ENCODE peak calls at places on chromosome 15, in five cellular contexts. W is ovary, E is stomach, N is right lobe of liver, F is HCT116. H is an unnamed sample.

GRCh38 chr15:70252056-70252935 is 154.6 kb upstream of the TLE3 start:
- DNase-seq in E (peak; percentile 64), N (no peak), F (no peak), W (no peak), H (no peak)

GRCh38 chr15:40731034-40731433 is 24.0 kb downstream of the RMDN3 start:
- DNase-seq in E (no peak), N (no peak), F (no peak), W (no peak), H (no peak)

GRCh38 chr15:27092404-27092803 is 121.4 kb downstream of the GABRG3 start:
- DNase-seq in E (no peak), F (no peak), W (no peak), N (no peak), H (no peak)

GRCh38 chr15:39581501-39582285 is 814 bp downstream of the THBS1 start:
- DNase-seq in W (peak; percentile 64), E (peak; percentile 65), F (no peak), N (peak; percentile 82), H (peak; percentile 61)

GRCh38 chr15:99578809-99579208 is 13.0 kb downstream of the MEF2A start:
- DNase-seq in F (no peak), E (no peak), W (no peak), N (no peak), H (no peak)

GRCh38 chr15:85318048-85318731 is 62.2 kb upstream of the AKAP13 start:
- DNase-seq in F (peak; percentile 47), W (no peak), E (peak; percentile 38), N (no peak), H (no peak)

GRCh38 chr15:29442532-29442931 is 172.9 kb upstream of the NSMCE3 start:
- DNase-seq in F (no peak), W (no peak), N (no peak), E (no peak), H (no peak)

GRCh38 chr15:70327328-70328136 is 229.8 kb upstream of the TLE3 start:
- DNase-seq in E (no peak), F (no peak), N (no peak), W (no peak), H (no peak)

GRCh38 chr15:28085489-28086174 is 13.5 kb downstream of the OCA2 start:
- DNase-seq in E (no peak), W (no peak), N (no peak), F (no peak), H (no peak)

DNA sequence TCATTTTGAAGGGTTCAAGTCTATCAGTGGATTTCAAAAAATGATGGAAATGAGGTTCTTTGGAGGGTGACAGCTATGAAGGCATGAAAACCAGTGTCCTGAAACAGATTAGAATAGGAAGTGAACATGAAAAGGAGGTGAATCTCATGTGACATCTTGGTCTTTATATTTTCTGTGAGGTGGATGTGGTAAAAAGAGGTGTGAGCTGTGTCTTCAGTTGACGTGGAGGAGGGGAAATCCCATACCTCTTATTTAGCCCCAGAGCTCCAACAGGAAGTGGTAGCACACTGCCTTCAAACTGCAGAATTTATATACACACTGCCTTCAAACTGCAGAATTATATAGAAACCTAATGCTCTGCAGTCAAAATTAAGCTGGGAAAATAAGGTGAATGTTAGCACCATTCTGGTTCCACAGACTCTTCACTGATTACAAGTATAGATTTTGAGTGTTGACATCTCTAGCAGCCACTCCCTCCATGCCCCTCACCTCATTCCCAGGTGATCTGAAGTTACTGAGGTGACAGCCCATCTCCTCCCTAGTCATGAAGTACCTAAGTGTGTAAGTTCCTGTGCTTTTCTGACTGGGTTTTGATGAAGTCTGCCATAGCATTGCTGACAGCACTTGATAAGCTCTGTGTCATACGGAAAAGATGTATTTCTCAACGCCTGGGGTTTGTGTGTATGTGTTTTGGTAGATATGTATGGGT is 2.6 kb downstream of the RAB8B start:
- DNase-seq in W (no peak), F (no peak), E (no peak), N (no peak), H (no peak)
- TF ChIP-seq POLR2A in W (no peak), F (no peak), E (no peak), N (no peak), H (no peak)

DNA sequence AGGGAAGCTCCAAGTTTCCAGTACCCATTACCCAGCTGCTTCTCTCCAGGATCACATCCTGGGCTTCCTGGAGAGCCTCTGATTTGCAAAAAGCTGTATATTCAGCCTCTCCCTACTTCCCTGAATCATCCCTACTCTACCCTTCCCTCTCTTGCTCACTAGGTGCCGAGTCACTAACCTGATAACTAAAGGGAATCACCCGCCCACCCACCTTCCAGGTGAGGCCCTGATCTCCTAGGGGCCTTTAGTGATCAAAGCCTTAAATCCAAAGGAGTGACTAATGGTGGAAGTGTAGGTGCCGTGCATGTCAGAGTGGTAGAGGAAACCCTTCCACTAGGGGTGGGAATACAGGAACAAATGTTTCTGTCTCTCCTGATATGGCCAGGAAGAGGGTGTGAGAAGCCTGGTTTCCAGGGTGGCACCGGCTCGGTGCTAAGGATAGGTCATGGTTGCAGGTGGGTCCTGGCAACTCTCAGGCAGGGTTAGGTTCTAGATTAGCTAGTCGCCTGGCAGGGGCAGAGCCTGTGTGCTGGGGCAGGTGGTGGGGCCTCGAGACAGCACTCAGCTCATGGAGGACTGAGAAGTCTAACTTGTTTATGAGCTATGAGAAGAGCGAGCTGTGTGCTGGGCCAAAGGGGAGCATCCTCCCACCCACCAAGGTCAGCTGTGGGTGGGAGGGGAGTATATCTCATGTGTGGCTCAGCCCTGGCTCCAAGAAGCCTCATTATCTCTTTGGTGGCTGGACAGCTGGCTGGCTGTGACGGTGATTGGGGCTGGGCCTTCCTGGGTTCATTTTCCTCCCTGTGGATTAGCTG is 10.1 kb downstream of the SEMA7A start:
- DNase-seq in F (peak; percentile 54), W (peak; percentile 68), E (no peak), N (no peak), H (no peak)
- TF ChIP-seq CTCF in F (no peak), W (no peak), E (no peak), N (no peak), H (no peak)

DNA sequence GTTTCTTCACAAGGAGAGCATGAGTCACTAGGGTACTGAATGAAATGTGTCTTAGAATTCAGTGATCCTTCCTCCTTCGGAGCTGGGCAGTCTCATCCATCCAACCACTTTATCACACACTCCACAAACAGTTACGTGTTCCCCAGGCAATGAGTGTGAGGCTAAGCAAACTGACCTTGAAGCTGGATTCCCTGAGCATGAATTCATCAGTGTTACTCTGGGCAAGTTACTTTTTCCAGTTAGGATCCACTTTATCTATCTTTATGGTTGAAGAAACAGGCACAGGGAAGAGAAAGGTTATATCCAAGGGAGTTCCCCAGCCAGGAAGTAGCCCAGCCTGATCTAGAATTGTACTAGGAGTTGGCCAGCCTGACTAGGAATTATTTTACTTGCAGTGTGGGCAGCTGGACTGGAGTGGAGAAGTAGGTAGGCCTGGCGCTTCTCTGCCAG is 17.1 kb upstream of the GCNT3 start:
- DNase-seq in F (no peak), W (no peak), E (no peak), N (no peak), H (no peak)
- TF ChIP-seq POLR2A in F (no peak), W (no peak), E (no peak), N (no peak), H (no peak)

GRCh38 chr15:66590435-66590834 is 24.6 kb upstream of the LCTL start:
- DNase-seq in F (no peak), N (no peak), E (no peak), W (no peak), H (no peak)

GRCh38 chr15:66587749-66588148 is 22.0 kb upstream of the LCTL start:
- DNase-seq in W (no peak), F (no peak), E (no peak), N (no peak), H (no peak)

GRCh38 chr15:66588971-66589370 is 23.2 kb upstream of the LCTL start:
- DNase-seq in N (no peak), F (peak; percentile 42), W (no peak), E (no peak), H (peak; percentile 42)

GRCh38 chr15:66587020-66587419 is 21.2 kb upstream of the LCTL start:
- DNase-seq in W (no peak), F (no peak), E (no peak), N (no peak), H (no peak)

GRCh38 chr15:66588537-66588936 is 22.7 kb upstream of the LCTL start:
- DNase-seq in E (no peak), N (no peak), F (no peak), W (no peak), H (no peak)
- TF ChIP-seq CTCF in E (no peak), N (no peak), F (peak; percentile 57), W (no peak), H (no peak)

DNA sequence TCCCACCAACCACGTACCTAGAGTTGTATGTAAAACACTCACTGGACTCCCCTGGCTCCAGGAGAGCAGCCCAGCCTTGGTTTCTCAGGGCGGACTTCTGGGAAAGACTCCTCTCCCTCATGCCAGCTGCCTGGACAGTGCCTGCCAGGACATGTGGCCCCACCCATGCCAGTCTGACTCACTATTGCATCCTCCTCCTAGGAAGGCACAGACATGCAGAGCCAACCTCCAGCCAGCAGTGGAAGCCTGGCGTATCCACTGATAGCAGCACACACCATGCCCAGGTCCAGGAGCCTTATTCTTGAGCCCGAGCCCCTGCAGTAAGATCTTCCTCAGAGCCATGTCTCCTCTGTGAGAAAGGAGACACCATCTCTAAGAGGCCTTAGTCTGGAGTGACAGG is 8.6 kb downstream of the PKM start:
- DNase-seq in E (no peak), F (no peak), N (no peak), W (no peak), H (no peak)
- TF ChIP-seq POLR2A in E (no peak), F (no peak), N (no peak), W (no peak), H (no peak)

GRCh38 chr15:72285927-72286516 is 13.7 kb upstream of the PARP6 start:
- DNase-seq in E (peak; percentile 72), W (no peak), F (peak; percentile 22), N (peak; percentile 60), H (no peak)

GRCh38 chr15:72285402-72285801 is 13.0 kb upstream of the PARP6 start:
- DNase-seq in F (no peak), W (no peak), E (no peak), N (no peak), H (no peak)

GRCh38 chr15:72281713-72282112 is 9.4 kb upstream of the PARP6 start:
- DNase-seq in F (no peak), E (no peak), W (no peak), N (no peak), H (no peak)

GRCh38 chr15:72288291-72288690 is 15.9 kb upstream of the PARP6 start:
- DNase-seq in N (no peak), E (no peak), F (no peak), W (no peak), H (no peak)

GRCh38 chr15:72284781-72285180 is 12.4 kb upstream of the PARP6 start:
- DNase-seq in W (no peak), F (no peak), E (no peak), N (no peak), H (no peak)
- TF ChIP-seq CTCF in W (no peak), F (no peak), E (no peak), N (no peak), H (no peak)

GRCh38 chr15:38069001-38069400 is 134.6 kb downstream of the TMCO5A start:
- DNase-seq in W (no peak), N (no peak), E (peak; percentile 29), F (no peak), H (peak; percentile 38)
- TF ChIP-seq POLR2A in W (no peak), N (no peak), E (no peak), F (no peak), H (no peak)

DNA sequence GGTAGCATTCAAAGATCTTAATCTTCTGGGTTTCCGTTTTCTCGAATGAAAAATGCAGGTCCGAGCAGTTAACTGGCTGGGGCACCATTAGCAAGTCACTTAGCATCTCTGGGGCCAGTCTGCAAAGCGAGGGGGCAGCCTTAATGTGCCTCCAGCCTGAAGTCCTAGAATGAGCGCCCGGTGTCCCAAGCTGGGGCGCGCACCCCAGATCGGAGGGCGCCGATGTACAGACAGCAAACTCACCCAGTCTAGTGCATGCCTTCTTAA is at the start of gene PATL2:
- DNase-seq in W (no peak), F (no peak), N (no peak), E (no peak), H (no peak)
- TF ChIP-seq CTCF in W (no peak), F (no peak), N (no peak), E (no peak), H (no peak)